ENCODE peak calls at places on chromosomes 5 and 9, in seven cellular contexts. D is brain microvascular endothelial cell, O is A549, T is dorsolateral prefrontal cortex, K is upper lobe of left lung, A is MCF 10A, Q is GM20000. W is an unnamed sample.

GRCh38 chr5:66666778-66667177 is 70.6 kb downstream of the MAST4 start:
- DNase-seq in D (no peak), O (no peak), T (no peak), K (peak; percentile 46), A (peak; percentile 13), Q (no peak), W (no peak)

GRCh38 chr5:32692066-32692746 is 18.9 kb upstream of the NPR3 start:
- DNase-seq in D (no peak), O (no peak), T (no peak), K (no peak), A (no peak), Q (no peak), W (peak; percentile 77)

GRCh38 chr9:136695955-136696354 is 8.7 kb upstream of the AGPAT2 start:
- DNase-seq in D (no peak), O (no peak), T (no peak), K (no peak), A (no peak), Q (no peak), W (no peak)

GRCh38 chr9:68560131-68560844 is 19.6 kb upstream of the TMEM252 start:
- DNase-seq in D (peak; percentile 52), O (peak; percentile 13), T (no peak), K (peak; percentile 78), A (peak; percentile 50), Q (peak; percentile 46), W (no peak)

GRCh38 chr5:126414874-126415502 is 8.2 kb upstream of the GRAMD2B start:
- DNase-seq in D (peak; percentile 38), O (no peak), T (no peak), K (no peak), A (peak; percentile 72), Q (no peak), W (peak; percentile 56)

GRCh38 chr5:132302413-132302812 is 8.2 kb downstream of the SLC22A4 start:
- DNase-seq in D (no peak), O (no peak), T (no peak), K (no peak), A (no peak), Q (no peak), W (no peak)

GRCh38 chr5:60687927-60688720 is 11.8 kb downstream of the DEPDC1B start:
- DNase-seq in D (peak; percentile 80), O (peak; percentile 50), T (no peak), K (no peak), A (peak; percentile 53), Q (peak; percentile 37), W (peak; percentile 55)

GRCh38 chr5:163473613-163474243 is 13.3 kb downstream of the HMMR start:
- DNase-seq in D (no peak), O (peak; percentile 18), T (no peak), K (no peak), A (peak; percentile 46), Q (no peak), W (no peak)

GRCh38 chr5:146042628-146043279 is 62.6 kb downstream of the PLAC8L1 start:
- DNase-seq in D (peak; percentile 29), O (no peak), T (no peak), K (no peak), A (peak; percentile 95), Q (no peak), W (peak; percentile 40)

GRCh38 chr5:102283111-102283797 is 12.8 kb downstream of the SLCO4C1 start:
- DNase-seq in D (no peak), O (no peak), T (no peak), K (no peak), A (no peak), Q (no peak), W (no peak)

GRCh38 chr5:81750308-81751008 is 439 bp downstream of the SSBP2 start:
- DNase-seq in D (no peak), O (peak; percentile 26), T (no peak), K (no peak), A (no peak), Q (peak; percentile 69), W (no peak)

GRCh38 chr9:128244443-128245226 is 31.2 kb downstream of the GOLGA2 start:
- DNase-seq in D (no peak), O (no peak), T (no peak), K (peak; percentile 65), A (no peak), Q (peak; percentile 36), W (peak; percentile 79)

GRCh38 chr5:59186623-59187022 is 603.7 kb downstream of the RAB3C start:
- DNase-seq in D (no peak), O (no peak), T (no peak), K (no peak), A (no peak), Q (no peak), W (no peak)

GRCh38 chr5:163705983-163706771 is 200.8 kb downstream of the MAT2B start:
- DNase-seq in D (no peak), O (no peak), T (no peak), K (no peak), A (no peak), Q (no peak), W (peak; percentile 8)

GRCh38 chr5:94498199-94498598 is 120.2 kb downstream of the KIAA0825 start:
- DNase-seq in D (no peak), O (no peak), T (no peak), K (no peak), A (no peak), Q (no peak), W (no peak)

GRCh38 chr5:133794771-133795391 is 173.5 kb downstream of the C5orf15 start:
- DNase-seq in D (no peak), O (no peak), T (no peak), K (no peak), A (no peak), Q (no peak), W (no peak)

GRCh38 chr9:90773593-90773992 is 28.0 kb upstream of the SYK start:
- DNase-seq in D (no peak), O (no peak), T (no peak), K (no peak), A (peak; percentile 24), Q (no peak), W (no peak)
- TF ChIP-seq CTCF in D (peak; percentile 24), O (peak; percentile 16), T (peak; percentile 46), K (no peak), A (peak; percentile 32), Q (peak; percentile 24), W (peak; percentile 48)

DNA sequence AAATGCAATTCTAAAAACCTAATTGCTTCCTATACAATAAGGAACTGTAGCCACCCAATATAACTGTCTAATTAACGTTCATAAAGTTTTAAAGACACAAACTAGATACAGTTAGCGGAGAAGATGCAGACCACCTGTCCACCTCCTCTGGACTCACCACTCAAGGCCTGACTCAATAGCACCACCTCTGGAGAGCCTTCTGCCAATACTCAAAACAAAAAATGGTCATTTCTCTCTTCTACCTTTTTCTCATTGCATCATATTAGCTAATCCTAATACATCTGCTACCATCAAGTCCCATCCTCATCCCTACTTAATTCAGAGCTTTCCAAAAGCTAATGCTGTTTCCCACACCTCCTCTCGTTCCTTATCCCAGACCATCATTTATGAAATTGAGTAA is 159.9 kb downstream of the MLLT3 start:
- DNase-seq in D (no peak), O (no peak), T (no peak), K (no peak), A (peak; percentile 13), Q (no peak), W (no peak)
- TF ChIP-seq CTCF in D (peak; percentile 38), O (no peak), T (no peak), K (no peak), A (no peak), Q (no peak), W (peak; percentile 19)

GRCh38 chr9:108851138-108851537 is 4.6 kb downstream of the ACTL7B start:
- DNase-seq in D (no peak), O (no peak), T (no peak), K (no peak), A (no peak), Q (no peak), W (no peak)

GRCh38 chr9:108854641-108855528 is 901 bp downstream of the ACTL7B start:
- DNase-seq in D (no peak), O (no peak), T (no peak), K (no peak), A (no peak), Q (no peak), W (no peak)

GRCh38 chr9:108854094-108854493 is 1.7 kb downstream of the ACTL7B start:
- DNase-seq in D (no peak), O (no peak), T (no peak), K (no peak), A (no peak), Q (no peak), W (no peak)

GRCh38 chr9:108852089-108852488 is 3.7 kb downstream of the ACTL7B start:
- DNase-seq in D (no peak), O (no peak), T (no peak), K (no peak), A (no peak), Q (no peak), W (no peak)

DNA sequence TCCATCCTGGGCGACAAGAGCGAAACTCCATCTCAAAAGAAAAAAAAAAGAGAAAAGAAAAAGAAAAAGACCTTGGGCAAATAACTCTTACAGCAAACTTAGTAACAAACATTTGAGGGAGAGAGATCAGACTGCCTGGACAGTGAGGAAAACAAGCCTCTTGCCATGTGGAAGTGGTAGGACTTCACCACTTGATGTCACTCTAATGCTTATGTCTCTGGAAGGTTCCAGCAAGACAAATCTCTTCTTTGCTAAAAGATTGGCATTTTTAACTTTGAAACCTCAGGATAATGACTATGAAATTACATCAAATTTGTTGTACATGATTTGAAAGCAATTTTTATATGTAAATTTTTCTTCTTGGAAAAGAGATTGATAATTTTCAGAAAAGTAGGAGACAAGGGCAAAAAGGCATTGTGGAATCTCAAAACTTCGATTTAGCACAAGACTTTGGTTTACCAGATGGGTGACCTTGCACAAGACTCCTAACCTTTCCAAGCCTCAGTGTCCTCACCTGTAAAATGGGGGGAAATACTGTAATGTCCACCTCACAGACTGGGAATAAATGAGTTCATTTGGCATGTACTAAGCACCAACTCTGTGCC is 5.4 kb downstream of the ACTL7B start:
- DNase-seq in D (no peak), O (no peak), T (no peak), K (no peak), A (peak; percentile 60), Q (peak; percentile 55), W (peak; percentile 36)
- TF ChIP-seq CTCF in D (peak; percentile 50), O (peak; percentile 49), T (peak; percentile 18), K (no peak), A (peak; percentile 52), Q (no peak), W (peak; percentile 59)

GRCh38 chr9:93660647-93661046 is 84.3 kb downstream of the PHF2 start:
- DNase-seq in D (no peak), O (no peak), T (peak; percentile 11), K (no peak), A (no peak), Q (no peak), W (no peak)

GRCh38 chr9:93662016-93662638 is 85.7 kb downstream of the PHF2 start:
- DNase-seq in D (no peak), O (no peak), T (no peak), K (no peak), A (no peak), Q (no peak), W (no peak)

GRCh38 chr9:93659837-93660177 is 83.4 kb downstream of the PHF2 start:
- DNase-seq in D (no peak), O (no peak), T (no peak), K (no peak), A (no peak), Q (no peak), W (no peak)

GRCh38 chr9:93662952-93663572 is 86.7 kb downstream of the PHF2 start:
- DNase-seq in D (no peak), O (no peak), T (peak; percentile 5), K (no peak), A (no peak), Q (no peak), W (no peak)

DNA sequence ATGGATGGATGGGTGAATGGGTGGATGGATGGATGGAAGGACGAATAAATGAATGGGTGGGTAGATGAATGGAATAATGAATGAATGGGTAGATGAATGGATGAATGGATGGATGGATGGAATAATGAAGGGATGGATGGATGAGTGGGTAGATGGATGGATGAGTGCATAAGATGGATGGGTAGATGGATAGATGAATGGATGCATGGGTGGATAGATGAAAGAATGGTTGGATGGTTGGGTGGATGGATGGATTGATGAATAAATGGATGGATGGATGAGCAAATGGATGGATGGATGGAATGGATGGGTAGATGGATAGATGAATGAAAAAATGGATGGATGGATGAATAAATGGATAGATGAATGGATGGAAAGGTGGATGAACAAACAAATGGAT is 85.2 kb downstream of the PHF2 start:
- DNase-seq in D (no peak), O (no peak), T (no peak), K (no peak), A (no peak), Q (no peak), W (no peak)
- TF ChIP-seq CTCF in D (no peak), O (no peak), T (no peak), K (no peak), A (no peak), Q (no peak), W (no peak)